ENCODE peak calls at places on chromosomes 3 and 15, in nine cellular contexts. R is neural progenitor cell, T is MM.1S, W is stomach, E is keratinocyte, F is astrocyte, B is A549, O is GM12878, C is lower lobe of right lung. A is an unnamed sample.

GRCh38 chr3:182913889-182914288 is 66.4 kb downstream of the DCUN1D1 start:
- DNase-seq in R (no peak), C (no peak), W (no peak), O (peak; percentile 63), B (no peak), T (peak; percentile 85), F (no peak), E (no peak), A (no peak)

GRCh38 chr15:37682304-37682703 is 252.1 kb upstream of the TMCO5A start:
- DNase-seq in O (no peak), C (no peak), F (peak; percentile 9), E (no peak), R (peak; percentile 24), W (no peak), T (no peak), B (peak; percentile 2), A (no peak)

GRCh38 chr3:185330644-185331043 is 32.3 kb upstream of the MAP3K13 start:
- DNase-seq in W (no peak), R (no peak), C (no peak), O (no peak), F (no peak), T (no peak), E (no peak), B (no peak), A (no peak)

GRCh38 chr3:78601249-78601648 is 1166.5 kb downstream of the ROBO1 start:
- DNase-seq in O (no peak), R (no peak), T (no peak), F (no peak), W (no peak), B (no peak), E (no peak), C (no peak), A (no peak)

GRCh38 chr3:50371133-50371670 is 11.9 kb upstream of the TMEM115 start:
- DNase-seq in T (no peak), R (no peak), C (no peak), O (no peak), W (no peak), B (no peak), E (no peak), F (no peak), A (no peak)

GRCh38 chr15:83626171-83626802 is 27.6 kb upstream of the ADAMTSL3 start:
- DNase-seq in F (peak; percentile 24), E (no peak), C (no peak), O (no peak), B (no peak), T (no peak), R (no peak), W (no peak), A (no peak)

GRCh38 chr15:74950078-74951000 is 6.2 kb downstream of the RPP25 start:
- DNase-seq in O (peak; percentile 53), C (no peak), F (peak; percentile 27), R (peak; percentile 81), B (peak; percentile 83), W (peak; percentile 85), E (no peak), T (peak; percentile 73), A (peak; percentile 81)

GRCh38 chr3:33915796-33916589 is 117.6 kb downstream of the PDCD6IP start:
- DNase-seq in O (no peak), W (no peak), R (peak; percentile 40), B (peak; percentile 69), T (no peak), F (peak; percentile 8), C (no peak), E (no peak), A (no peak)

GRCh38 chr3:50392101-50392715 is 32.9 kb upstream of the TMEM115 start:
- DNase-seq in O (no peak), T (no peak), B (no peak), F (no peak), R (no peak), E (no peak), W (no peak), C (no peak), A (no peak)

GRCh38 chr15:96746621-96747155 is 416.2 kb downstream of the NR2F2 start:
- DNase-seq in E (no peak), O (no peak), C (no peak), R (peak; percentile 87), B (no peak), T (no peak), F (no peak), W (no peak), A (no peak)

GRCh38 chr3:37594873-37595783 is 266.6 kb upstream of the CTDSPL start:
- DNase-seq in B (no peak), E (no peak), W (peak; percentile 57), R (no peak), F (no peak), O (no peak), T (no peak), C (no peak), A (no peak)

GRCh38 chr3:142633073-142633472 is 36.9 kb downstream of the PLS1 start:
- DNase-seq in F (no peak), B (no peak), R (no peak), T (no peak), O (no peak), C (no peak), E (no peak), W (no peak), A (no peak)

GRCh38 chr3:33962383-33962782 is 164.0 kb downstream of the PDCD6IP start:
- DNase-seq in C (no peak), F (no peak), R (no peak), O (no peak), W (no peak), T (no peak), B (no peak), E (no peak), A (no peak)

GRCh38 chr3:188687389-188687788 is 484.4 kb upstream of the TPRG1 start:
- DNase-seq in O (no peak), C (no peak), W (no peak), T (no peak), E (no peak), B (peak; percentile 20), R (peak; percentile 29), F (peak; percentile 85), A (no peak)

GRCh38 chr15:57547243-57547755 is 44.4 kb upstream of the MYZAP start:
- DNase-seq in C (no peak), R (no peak), O (no peak), T (no peak), E (no peak), W (no peak), B (no peak), F (no peak), A (no peak)

DNA sequence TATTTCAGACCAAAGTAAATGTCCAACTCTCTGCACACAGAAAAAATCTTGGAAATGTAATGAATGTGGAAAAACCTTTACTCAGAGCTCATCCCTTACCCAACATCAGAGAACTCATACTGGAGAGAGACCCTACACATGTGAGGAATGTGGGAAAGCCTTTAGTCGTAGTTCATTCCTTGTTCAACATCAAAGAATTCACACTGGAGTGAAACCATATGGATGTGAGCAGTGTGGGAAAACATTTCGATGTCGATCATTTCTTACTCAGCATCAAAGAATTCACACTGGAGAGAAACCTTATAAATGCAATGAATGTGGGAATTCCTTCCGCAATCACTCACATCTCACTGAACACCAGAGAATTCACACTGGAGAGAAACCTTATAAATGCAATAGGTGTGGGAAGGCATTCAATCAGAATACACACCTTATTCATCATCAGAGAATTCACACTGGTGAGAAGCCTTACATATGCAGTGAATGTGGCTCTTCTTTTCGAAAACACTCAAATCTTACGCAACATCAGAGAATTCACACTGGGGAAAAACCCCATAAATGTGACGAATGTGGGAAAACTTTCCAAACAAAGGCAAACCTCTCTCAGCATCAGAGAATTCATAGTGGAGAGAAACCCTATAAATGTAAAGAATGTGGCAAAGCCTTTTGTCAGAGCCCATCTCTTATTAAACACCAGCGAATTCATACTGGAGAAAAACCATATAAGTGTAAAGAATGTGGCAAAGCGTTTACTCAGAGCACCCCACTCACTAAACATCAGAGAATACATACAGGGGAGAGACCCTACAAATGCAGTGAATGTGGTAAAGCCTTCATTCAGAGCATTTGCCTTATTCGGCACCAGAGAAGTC is 8.0 kb upstream of the ZNF501 start:
- DNase-seq in W (no peak), T (no peak), O (no peak), C (no peak), B (peak; percentile 12), E (no peak), F (peak; percentile 13), R (no peak), A (no peak)
- H3K9me3 ChIP-seq in W (peaks cover 75% of the 10 kb centered on the region), T (no peaks in the 10 kb centered on the region), O (peaks cover 35% of the 10 kb centered on the region), C (peaks cover 100% of the 10 kb centered on the region), B (peaks cover 88% of the 10 kb centered on the region), E (peaks cover 37% of the 10 kb centered on the region), F (peaks cover 66% of the 10 kb centered on the region), R (peaks cover 42% of the 10 kb centered on the region), A (peaks cover 84% of the 10 kb centered on the region)

GRCh38 chr3:71987089-71987735 is 202.3 kb upstream of the PROK2 start:
- DNase-seq in T (no peak), F (no peak), O (no peak), E (no peak), W (no peak), C (no peak), R (no peak), B (peak; percentile 25), A (no peak)
- TF ChIP-seq CTCF in T (no peak), F (peak; percentile 32), O (no peak), E (peak; percentile 34), W (no peak), C (peak; percentile 29), R (peak; percentile 29), B (peak; percentile 19), A (no peak)

DNA sequence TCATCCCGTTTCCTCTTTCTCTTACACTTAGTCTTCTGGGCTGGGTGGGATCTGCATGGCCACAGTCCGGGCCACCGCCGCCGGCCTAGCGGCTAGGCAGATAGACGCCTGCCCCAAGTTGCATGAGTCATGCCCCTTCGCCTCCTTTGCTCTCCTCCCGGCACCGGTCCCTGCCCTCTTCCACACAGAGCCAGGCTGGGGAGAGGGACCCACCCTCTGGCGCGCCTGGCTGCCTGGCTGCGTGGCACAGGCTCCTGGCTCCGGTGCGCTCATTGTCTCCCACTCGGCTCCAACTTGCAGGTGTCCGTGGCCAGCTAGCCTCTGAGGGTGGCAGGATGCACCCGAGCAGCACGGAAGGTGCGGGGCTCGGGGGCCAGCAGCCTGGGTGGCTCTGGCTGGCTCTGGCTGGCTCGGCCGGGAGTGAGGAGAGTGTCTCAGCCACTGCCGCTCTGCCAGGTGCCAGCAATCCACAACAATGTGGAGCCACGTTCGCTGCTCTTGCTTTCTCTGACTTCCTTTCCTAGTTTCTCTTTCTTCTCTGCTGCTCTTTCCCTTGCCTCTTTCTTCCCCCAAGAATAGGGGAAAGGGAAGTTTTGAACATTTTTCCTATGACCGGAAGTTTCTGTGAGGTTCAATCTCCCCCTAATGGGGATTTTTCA is 22.4 kb upstream of the MTHFS start:
- DNase-seq in O (no peak), T (no peak), R (peak; percentile 74), W (no peak), C (no peak), E (no peak), B (no peak), F (no peak), A (no peak)
- H3K9me3 ChIP-seq in O (peaks cover 50% of the 10 kb centered on the region), T (peaks cover 3% of the 10 kb centered on the region), R (no peaks in the 10 kb centered on the region), W (peaks cover 43% of the 10 kb centered on the region), C (peaks cover 70% of the 10 kb centered on the region), E (peaks cover 15% of the 10 kb centered on the region), B (peaks cover 76% of the 10 kb centered on the region), F (peaks cover 29% of the 10 kb centered on the region), A (peaks cover 78% of the 10 kb centered on the region)

GRCh38 chr3:104101736-104102135 is 1265.0 kb upstream of the ALCAM start:
- DNase-seq in T (no peak), W (no peak), E (no peak), F (peak; percentile 4), R (no peak), C (no peak), B (no peak), O (no peak), A (no peak)

DNA sequence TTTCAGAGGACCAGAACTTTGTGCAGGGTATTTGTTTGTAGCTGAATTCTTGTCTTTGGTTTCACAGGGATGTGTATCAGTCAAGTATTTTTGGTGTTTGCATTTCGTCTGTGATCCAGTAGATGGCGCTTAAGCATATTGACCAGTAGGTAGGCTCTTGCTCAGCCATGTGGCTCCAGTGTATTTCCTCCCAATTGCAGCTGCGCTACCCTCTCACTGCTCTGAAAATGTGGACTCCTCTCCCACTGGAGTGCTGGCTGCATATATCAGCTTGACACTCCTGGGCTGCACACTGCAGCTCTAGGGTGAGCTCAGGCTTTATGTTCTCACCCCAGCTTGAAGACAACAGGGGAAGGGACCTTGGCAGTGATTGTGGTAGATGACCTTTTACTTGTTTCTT is 1264.3 kb upstream of the ALCAM start:
- DNase-seq in F (peak; percentile 30), R (peak; percentile 64), B (peak; percentile 51), W (no peak), C (no peak), T (peak; percentile 57), E (no peak), O (peak; percentile 23), A (no peak)
- TF ChIP-seq CTCF in F (peak; percentile 76), R (peak; percentile 80), B (peak; percentile 41), W (no peak), C (peak; percentile 33), T (peak; percentile 73), E (peak; percentile 29), O (peak; percentile 75), A (no peak)

A was measured in CD4-positive, alpha-beta T cell.